ENCODE peak calls at places on chromosomes 7 and 10, in seven cellular contexts. M is H54, Y is body of pancreas, A is testis, Z is right lobe of liver, K is ovary, B is spleen. N is an unnamed sample.

GRCh38 chr7:1286946-1287628 is 54.4 kb downstream of the UNCX start:
- DNase-seq in M (no peak), Y (no peak), A (no peak), Z (no peak), K (no peak), B (peak), N (no peak)

GRCh38 chr10:35079763-35080162 is 10.4 kb downstream of the CUL2 start:
- DNase-seq in M (peak), Y (no peak), A (peak), Z (no peak), K (no peak), B (no peak), N (no peak)

GRCh38 chr10:63711866-63712716 is 190.9 kb downstream of the REEP3 start:
- DNase-seq in M (peak), Y (peak), A (peak), Z (peak), K (peak), B (no peak), N (peak)

GRCh38 chr10:131174651-131175540 is 136.6 kb downstream of the TCERG1L start:
- DNase-seq in M (no peak), Y (no peak), A (peak), Z (peak), K (no peak), B (peak), N (peak)

GRCh38 chr7:150324366-150324961 is 1.1 kb upstream of the ACTR3C start:
- DNase-seq in M (no peak), Y (no peak), A (no peak), Z (peak), K (peak), B (no peak), N (no peak)

GRCh38 chr7:92794846-92795245 is 41.5 kb downstream of the CDK6 start:
- DNase-seq in M (no peak), Y (no peak), A (no peak), Z (no peak), K (no peak), B (no peak), N (no peak)

GRCh38 chr10:73908853-73909611 is 1.9 kb upstream of the PLAU start:
- DNase-seq in M (peak), Y (no peak), A (no peak), Z (no peak), K (no peak), B (no peak), N (no peak)

GRCh38 chr7:5238500-5238899 is 44.2 kb upstream of the SLC29A4 start:
- DNase-seq in M (no peak), Y (no peak), A (no peak), Z (peak), K (no peak), B (no peak), N (no peak)

GRCh38 chr7:22066484-22066883 is 120.8 kb upstream of the CDCA7L start:
- DNase-seq in M (no peak), Y (no peak), A (no peak), Z (no peak), K (no peak), B (no peak), N (no peak)

GRCh38 chr10:7297094-7297493 is 113.7 kb downstream of the SFMBT2 start:
- DNase-seq in M (no peak), Y (no peak), A (no peak), Z (no peak), K (no peak), B (no peak), N (no peak)

GRCh38 chr10:73588656-73589055 is 2.5 kb downstream of the USP54 start:
- DNase-seq in M (no peak), Y (no peak), A (no peak), Z (no peak), K (no peak), B (no peak), N (no peak)

GRCh38 chr7:6197801-6198551 is 74.4 kb downstream of the CYTH3 start:
- DNase-seq in M (no peak), Y (no peak), A (no peak), Z (no peak), K (no peak), B (no peak), N (no peak)

GRCh38 chr7:7265057-7265456 is 82.7 kb downstream of the C1GALT1 start:
- DNase-seq in M (no peak), Y (no peak), A (no peak), Z (no peak), K (no peak), B (no peak), N (no peak)

GRCh38 chr10:109027534-109028185 is 895.7 kb downstream of the XPNPEP1 start:
- DNase-seq in M (no peak), Y (no peak), A (no peak), Z (no peak), K (no peak), B (no peak), N (no peak)

DNA sequence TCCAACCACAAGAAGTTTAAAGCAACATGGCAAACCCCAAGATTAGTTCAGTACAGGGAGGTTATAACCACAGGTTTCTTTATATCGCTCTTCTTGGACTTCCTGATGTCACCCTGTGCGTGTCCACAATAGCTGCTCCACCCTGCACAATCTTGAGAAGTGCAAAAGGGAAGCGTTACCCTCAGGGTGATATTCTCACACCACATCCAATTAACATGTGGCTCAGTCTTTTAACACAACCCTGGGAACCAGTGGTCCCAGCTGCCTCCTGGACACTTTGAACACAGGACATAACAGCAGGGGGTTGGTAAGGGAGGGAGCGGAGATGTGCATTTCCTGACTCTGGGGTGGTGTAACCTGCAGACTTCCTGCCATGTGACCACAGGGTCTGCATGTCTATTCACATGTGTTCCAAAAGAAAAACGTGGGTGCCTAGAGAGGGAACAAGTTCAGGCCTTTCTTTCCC is 64.6 kb downstream of the GSAP start:
- DNase-seq in M (no peak), Y (no peak), A (no peak), Z (no peak), K (no peak), B (peak), N (peak)
- TF ChIP-seq POLR2A in M (no peak), Y (no peak), A (no peak), Z (no peak), K (no peak), B (no peak), N (no peak)

GRCh38 chr7:32957326-32958045 is at the start of gene FKBP9:
- DNase-seq in M (peak), Y (peak), A (peak), Z (peak), K (peak), B (peak), N (peak)
- TF ChIP-seq POLR2A in M (peak), Y (peak), A (no peak), Z (peak), K (no peak), B (no peak), N (no peak)

GRCh38 chr10:114821915-114822770 is 563 bp downstream of the FHIP2A start:
- DNase-seq in M (no peak), Y (peak), A (peak), Z (peak), K (peak), B (peak), N (peak)
- TF ChIP-seq POLR2A in M (no peak), Y (peak), A (no peak), Z (peak), K (no peak), B (no peak), N (no peak)

GRCh38 chr10:53223846-53224245 is 451.3 kb upstream of the MBL2 start:
- DNase-seq in M (no peak), Y (no peak), A (no peak), Z (no peak), K (no peak), B (no peak), N (no peak)
- TF ChIP-seq POLR2A in M (no peak), Y (no peak), A (no peak), Z (no peak), K (no peak), B (no peak), N (no peak)

DNA sequence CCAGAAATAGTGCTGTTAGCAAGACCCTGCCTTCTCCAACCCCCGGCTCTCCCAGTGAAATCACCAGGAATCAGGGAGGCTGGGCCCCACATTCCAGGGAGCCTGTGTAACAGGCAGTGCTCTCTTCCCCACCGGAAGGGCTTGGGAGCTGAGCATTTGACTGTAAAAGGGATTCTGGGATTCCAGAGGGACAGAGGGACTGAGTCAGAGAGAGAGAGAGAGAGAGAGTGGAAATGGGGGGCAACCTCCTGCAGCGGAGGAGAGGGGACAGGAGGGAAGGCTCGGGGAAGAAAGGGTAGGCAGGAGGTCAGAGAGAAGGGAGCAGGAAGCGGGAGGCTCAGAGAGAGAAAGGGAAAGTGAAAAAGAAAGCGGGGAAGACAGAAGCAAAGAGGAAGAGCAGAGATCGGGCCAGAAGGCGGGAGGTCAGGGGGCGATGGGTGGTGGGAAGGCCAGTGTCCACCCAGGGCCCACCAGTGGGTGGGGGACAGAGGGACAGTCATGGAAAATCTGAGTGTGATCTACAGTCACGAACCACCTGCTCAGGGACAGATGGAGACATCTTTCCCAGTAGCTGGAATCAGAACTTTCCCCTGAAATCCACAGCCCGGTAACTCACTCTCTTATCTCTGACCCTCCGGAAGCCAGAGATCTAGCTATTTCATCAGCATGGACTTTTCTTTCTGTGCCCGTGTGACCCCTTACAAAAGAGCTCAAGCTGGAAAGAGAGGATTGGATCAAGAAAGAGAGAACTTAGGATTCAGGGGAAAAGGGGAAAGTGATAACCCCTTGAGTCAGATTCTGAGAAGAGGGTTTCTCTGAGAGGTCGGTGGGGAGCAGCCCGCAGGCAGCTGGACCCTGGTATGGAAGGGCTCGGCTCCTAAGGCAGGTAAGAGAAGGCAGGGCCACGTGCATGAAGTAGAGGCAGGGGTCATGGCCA is 4.6 kb upstream of the SERPINE1 start:
- DNase-seq in M (peak), Y (peak), A (peak), Z (peak), K (peak), B (no peak), N (peak)
- TF ChIP-seq POLR2A in M (no peak), Y (no peak), A (no peak), Z (peak), K (peak), B (no peak), N (no peak)

GRCh38 chr7:69457912-69458491 is 140.3 kb upstream of the AUTS2 start:
- DNase-seq in M (no peak), Y (peak), A (peak), Z (peak), K (no peak), B (no peak), N (no peak)
- TF ChIP-seq POLR2A in M (no peak), Y (no peak), A (no peak), Z (no peak), K (no peak), B (no peak), N (no peak)

GRCh38 chr10:30188567-30189253 is 129.3 kb upstream of the JCAD start:
- DNase-seq in M (no peak), Y (no peak), A (no peak), Z (no peak), K (no peak), B (no peak), N (no peak)
- TF ChIP-seq POLR2A in M (no peak), Y (no peak), A (no peak), Z (no peak), K (no peak), B (no peak), N (no peak)

DNA sequence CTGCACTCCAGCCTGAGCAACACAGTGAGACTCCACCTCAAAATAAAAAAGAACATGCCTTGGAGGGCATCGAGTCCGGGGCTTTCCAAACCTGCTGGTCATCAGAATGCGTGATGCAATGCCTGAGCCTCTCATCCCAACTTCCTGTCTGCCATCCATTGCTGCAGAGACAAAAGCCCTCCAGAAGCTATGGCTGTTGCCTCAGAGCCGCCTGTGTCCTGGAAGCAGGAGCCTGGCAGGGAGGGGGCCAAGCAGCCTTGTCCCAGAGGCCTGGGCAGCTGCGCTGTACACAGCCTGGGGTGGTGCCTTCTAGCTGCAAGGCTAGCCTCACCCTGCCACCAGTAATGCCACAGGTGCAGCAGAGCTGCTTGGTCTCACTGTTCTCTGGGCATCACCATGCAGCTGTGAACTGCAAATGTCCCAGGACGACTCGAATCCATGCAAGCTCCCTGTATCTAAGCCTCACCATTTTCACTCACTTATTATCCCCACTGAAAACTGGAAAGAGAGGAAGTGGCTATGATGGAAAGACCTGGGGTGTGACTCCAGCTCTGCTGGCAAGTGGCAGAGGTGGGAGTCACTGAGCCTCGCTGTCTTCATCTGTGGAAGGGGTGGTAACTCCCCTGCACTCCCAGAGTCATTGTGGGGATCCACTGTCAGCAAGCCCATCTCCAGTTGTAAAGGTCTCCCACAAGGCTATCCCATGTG is 7.0 kb downstream of the ALOX5 start:
- DNase-seq in M (no peak), Y (no peak), A (no peak), Z (no peak), K (no peak), B (peak), N (no peak)
- TF ChIP-seq POLR2A in M (no peak), Y (no peak), A (no peak), Z (no peak), K (no peak), B (no peak), N (no peak)

GRCh38 chr10:91604936-91605534 is 27.8 kb downstream of the PPP1R3C start:
- DNase-seq in M (no peak), Y (no peak), A (no peak), Z (no peak), K (no peak), B (no peak), N (no peak)
- TF ChIP-seq POLR2A in M (no peak), Y (no peak), A (no peak), Z (no peak), K (no peak), B (no peak), N (no peak)

GRCh38 chr7:24572421-24573007 is 738 bp upstream of the PALS2 start:
- DNase-seq in M (peak), Y (peak), A (peak), Z (peak), K (peak), B (peak), N (no peak)

GRCh38 chr7:24573554-24574338 is 494 bp downstream of the PALS2 start:
- DNase-seq in M (peak), Y (peak), A (peak), Z (peak), K (peak), B (peak), N (peak)

GRCh38 chr7:24572014-24572413 is 1.2 kb upstream of the PALS2 start:
- DNase-seq in M (no peak), Y (no peak), A (no peak), Z (no peak), K (no peak), B (no peak), N (no peak)

GRCh38 chr7:24574365-24574764 is 1.1 kb downstream of the PALS2 start:
- DNase-seq in M (peak), Y (no peak), A (no peak), Z (no peak), K (no peak), B (no peak), N (no peak)

GRCh38 chr7:24573008-24573553 is at the start of gene PALS2:
- DNase-seq in M (peak), Y (peak), A (peak), Z (peak), K (peak), B (peak), N (peak)
- TF ChIP-seq POLR2A in M (peak), Y (peak), A (no peak), Z (peak), K (peak), B (no peak), N (no peak)

N was measured in stomach.